ENCODE peak calls at places on chromosomes 1 and 21, in ten cellular contexts. C, V, J, Q, O, A, M, B, Z and K are unnamed samples.

GRCh38 chr1:26166719-26167281 is 2.0 kb downstream of the C1orf232 start:
- DNase-seq in Q (no peak), B (no peak), V (no peak), J (no peak), O (no peak), C (no peak), Z (no peak), M (no peak), A (no peak), K (no peak)

GRCh38 chr1:24299901-24300300 is 19.3 kb upstream of the GRHL3 start:
- DNase-seq in Z (no peak), C (no peak), Q (no peak), M (no peak), V (no peak), A (no peak), O (no peak), J (no peak), B (no peak), K (no peak)

GRCh38 chr1:41540886-41541591 is 56.6 kb upstream of the EDN2 start:
- DNase-seq in C (no peak), V (no peak), A (no peak), J (peak), O (no peak), Z (no peak), B (no peak), Q (peak), M (peak), K (peak)

GRCh38 chr1:47385020-47385419 is 31.1 kb upstream of the FOXE3 start:
- DNase-seq in B (no peak), V (no peak), J (no peak), M (no peak), C (no peak), A (no peak), O (no peak), Z (no peak), Q (no peak), K (no peak)

GRCh38 chr1:78388275-78388674 is 102.5 kb upstream of the PTGFR start:
- DNase-seq in O (no peak), C (no peak), J (no peak), A (no peak), B (no peak), Z (no peak), M (no peak), V (no peak), Q (no peak), K (no peak)

GRCh38 chr1:208189183-208189582 is 55.0 kb downstream of the PLXNA2 start:
- DNase-seq in C (no peak), A (no peak), J (no peak), O (no peak), Q (no peak), B (no peak), M (no peak), V (no peak), Z (no peak), K (no peak)

GRCh38 chr1:196380311-196380710 is 227.9 kb downstream of the KCNT2 start:
- DNase-seq in O (no peak), V (no peak), M (no peak), B (no peak), J (no peak), C (no peak), Z (no peak), A (no peak), Q (no peak), K (no peak)

GRCh38 chr1:4656533-4657140 is 2.2 kb downstream of the AJAP1 start:
- DNase-seq in Q (no peak), M (no peak), V (no peak), B (no peak), Z (no peak), A (no peak), C (no peak), O (no peak), J (no peak), K (no peak)

GRCh38 chr1:1196431-1197187 is 9.8 kb downstream of the TNFRSF18 start:
- DNase-seq in V (no peak), B (no peak), C (peak), Z (no peak), Q (no peak), A (no peak), M (no peak), O (no peak), J (no peak), K (no peak)

GRCh38 chr1:212670301-212670700 is 29.3 kb downstream of the BATF3 start:
- DNase-seq in J (no peak), M (no peak), V (no peak), Q (no peak), A (no peak), O (no peak), B (no peak), Z (peak), C (no peak), K (no peak)

GRCh38 chr21:14403681-14404318 is 20.9 kb upstream of the HSPA13 start:
- DNase-seq in C (no peak), Z (no peak), J (peak), M (peak), B (peak), O (no peak), A (no peak), Q (peak), V (peak), K (no peak)

GRCh38 chr1:36829066-36829465 is 205.2 kb downstream of the GRIK3 start:
- DNase-seq in B (no peak), A (no peak), Z (no peak), C (no peak), V (no peak), Q (no peak), M (no peak), O (no peak), J (no peak), K (no peak)

GRCh38 chr1:79497193-79497773 is 490.8 kb upstream of the ADGRL4 start:
- DNase-seq in C (no peak), Z (no peak), Q (peak), O (no peak), B (peak), J (peak), A (no peak), V (peak), M (peak), K (no peak)

GRCh38 chr1:245988393-245989078 is 518.5 kb downstream of the SMYD3 start:
- DNase-seq in A (no peak), Q (no peak), M (no peak), J (no peak), V (no peak), O (no peak), C (no peak), B (no peak), Z (no peak), K (no peak)

GRCh38 chr1:240000634-240001033 is 91.0 kb upstream of the FMN2 start:
- DNase-seq in V (no peak), M (no peak), J (peak), C (no peak), O (no peak), Z (no peak), Q (peak), A (no peak), B (no peak), K (no peak)

GRCh38 chr21:38945536-38946245 is 140.0 kb downstream of the ETS2 start:
- DNase-seq in M (no peak), J (no peak), O (no peak), V (no peak), Q (peak), C (no peak), Z (no peak), B (no peak), A (no peak), K (no peak)

GRCh38 chr1:81733465-81733864 is 67.3 kb upstream of the ADGRL2 start:
- DNase-seq in J (no peak), M (no peak), Z (no peak), Q (no peak), B (no peak), C (no peak), V (no peak), O (no peak), A (no peak), K (no peak)

GRCh38 chr1:191145834-191146233 is 668.2 kb upstream of the BRINP3 start:
- DNase-seq in C (no peak), Z (no peak), B (no peak), J (no peak), A (no peak), V (no peak), Q (no peak), O (no peak), M (no peak), K (no peak)

GRCh38 chr1:119080586-119080985 is 59.9 kb downstream of the WARS2 start:
- DNase-seq in M (peak), C (no peak), B (no peak), O (no peak), Q (peak), Z (no peak), A (peak), V (no peak), J (peak), K (no peak)

GRCh38 chr1:164226977-164227376 is 332.0 kb upstream of the PBX1 start:
- DNase-seq in C (no peak), B (no peak), Q (no peak), A (no peak), M (no peak), J (no peak), Z (no peak), V (no peak), O (no peak), K (no peak)

GRCh38 chr21:43323244-43324005 is 103.5 kb downstream of the SIK1 start:
- DNase-seq in Z (no peak), J (no peak), C (peak), V (no peak), O (no peak), B (no peak), Q (no peak), A (no peak), M (no peak), K (no peak)

GRCh38 chr1:226979517-226980121 is 39.5 kb downstream of the COQ8A start:
- DNase-seq in O (no peak), Q (no peak), Z (no peak), J (no peak), M (no peak), A (no peak), C (peak), V (no peak), B (no peak), K (no peak)

GRCh38 chr21:34351786-34352241 is 12.0 kb upstream of the KCNE2 start:
- DNase-seq in A (peak), Z (no peak), J (peak), B (peak), O (peak), C (no peak), Q (peak), V (peak), M (no peak), K (no peak)

GRCh38 chr1:234841710-234842231 is 231.8 kb upstream of the IRF2BP2 start:
- DNase-seq in J (peak), O (no peak), M (no peak), A (peak), B (no peak), V (no peak), C (no peak), Z (no peak), Q (peak), K (no peak)

GRCh38 chr1:2275796-2276536 is 47.8 kb downstream of the SKI start:
- DNase-seq in A (no peak), C (peak), J (peak), O (no peak), Q (peak), B (no peak), M (no peak), V (no peak), Z (no peak), K (no peak)

GRCh38 chr1:1620433-1621139 is 5.3 kb downstream of the MIB2 start:
- DNase-seq in B (no peak), J (no peak), O (no peak), M (no peak), Q (no peak), V (no peak), C (peak), A (no peak), Z (no peak), K (no peak)

GRCh38 chr1:28782011-28782410 is 30.0 kb upstream of the OPRD1 start:
- DNase-seq in A (no peak), Z (no peak), J (peak), C (no peak), B (no peak), Q (peak), V (no peak), M (no peak), O (no peak), K (no peak)

GRCh38 chr1:28778021-28778420 is 33.9 kb upstream of the OPRD1 start:
- DNase-seq in Q (no peak), A (no peak), B (no peak), J (no peak), O (no peak), C (no peak), V (no peak), M (no peak), Z (no peak), K (no peak)

GRCh38 chr1:28781305-28781704 is 30.7 kb upstream of the OPRD1 start:
- DNase-seq in B (no peak), Z (no peak), J (no peak), O (no peak), M (no peak), Q (no peak), V (no peak), C (no peak), A (no peak), K (no peak)

GRCh38 chr1:28779751-28780150 is 32.2 kb upstream of the OPRD1 start:
- DNase-seq in J (no peak), C (no peak), B (no peak), M (no peak), A (no peak), Z (no peak), Q (no peak), O (no peak), V (no peak), K (no peak)

GRCh38 chr1:28783363-28783762 is 28.6 kb upstream of the OPRD1 start:
- DNase-seq in B (no peak), M (no peak), Z (no peak), O (no peak), J (no peak), A (no peak), C (no peak), Q (no peak), V (no peak), K (no peak)
- TF ChIP-seq CTCF in B (no peak), M (no peak), Z (no peak), O (no peak), J (no peak), A (no peak), C (no peak), Q (no peak), V (no peak), K (no peak)

GRCh38 chr1:185238447-185238846 is 78.6 kb downstream of the IVNS1ABP start:
- DNase-seq in Z (no peak), V (no peak), A (no peak), C (no peak), M (no peak), O (no peak), B (peak), J (peak), Q (peak), K (no peak)
- TF ChIP-seq CTCF in Z (peak), V (peak), A (peak), C (peak), M (no peak), O (peak), B (peak), J (peak), Q (peak), K (peak)

GRCh38 chr1:11358991-11359390 is 86.0 kb downstream of the UBIAD1 start:
- DNase-seq in A (no peak), O (no peak), B (no peak), V (no peak), J (no peak), Z (no peak), C (no peak), Q (no peak), M (no peak), K (no peak)

GRCh38 chr1:11365744-11366387 is 92.9 kb downstream of the UBIAD1 start:
- DNase-seq in J (no peak), M (no peak), C (no peak), B (no peak), O (no peak), V (no peak), Z (no peak), Q (no peak), A (no peak), K (no peak)

GRCh38 chr1:11364170-11364569 is 91.2 kb downstream of the UBIAD1 start:
- DNase-seq in V (no peak), J (no peak), C (no peak), Z (no peak), A (no peak), O (no peak), M (no peak), Q (no peak), B (no peak), K (no peak)
- TF ChIP-seq CTCF in V (peak), J (no peak), C (no peak), Z (no peak), A (no peak), O (peak), M (peak), Q (no peak), B (peak), K (peak)

DNA sequence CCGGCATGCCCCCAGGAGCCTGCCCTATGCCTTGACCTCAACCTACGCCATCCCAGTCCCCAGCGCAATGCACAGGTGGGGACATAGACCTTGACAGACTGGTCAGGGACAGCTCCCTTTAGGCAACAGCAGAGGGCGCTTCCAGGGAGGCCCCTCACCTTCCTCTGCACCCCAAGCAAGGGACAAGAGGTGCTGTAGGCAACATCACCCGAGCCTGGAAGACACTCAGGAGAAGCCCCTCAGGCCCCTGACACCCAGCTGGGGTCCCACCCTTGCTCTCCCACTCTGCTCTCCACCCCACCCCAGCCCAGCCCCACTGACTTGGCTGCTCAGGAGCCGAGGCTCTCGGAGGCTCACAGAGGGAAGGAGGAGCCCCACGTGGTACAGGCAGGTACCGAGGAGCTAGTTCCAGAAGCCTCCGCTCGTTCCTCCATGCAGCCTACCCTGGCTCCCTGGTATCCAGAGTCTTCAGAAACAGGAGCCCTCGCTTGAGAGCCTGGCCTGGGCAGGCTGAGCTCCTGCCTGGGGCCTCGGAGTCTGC is 2.4 kb upstream of the WNT3A start:
- DNase-seq in Q (no peak), B (peak), Z (peak), A (no peak), C (no peak), V (peak), M (no peak), O (no peak), J (no peak), K (peak)
- TF ChIP-seq CTCF in Q (peak), B (peak), Z (no peak), A (no peak), C (peak), V (peak), M (peak), O (no peak), J (peak), K (no peak)

DNA sequence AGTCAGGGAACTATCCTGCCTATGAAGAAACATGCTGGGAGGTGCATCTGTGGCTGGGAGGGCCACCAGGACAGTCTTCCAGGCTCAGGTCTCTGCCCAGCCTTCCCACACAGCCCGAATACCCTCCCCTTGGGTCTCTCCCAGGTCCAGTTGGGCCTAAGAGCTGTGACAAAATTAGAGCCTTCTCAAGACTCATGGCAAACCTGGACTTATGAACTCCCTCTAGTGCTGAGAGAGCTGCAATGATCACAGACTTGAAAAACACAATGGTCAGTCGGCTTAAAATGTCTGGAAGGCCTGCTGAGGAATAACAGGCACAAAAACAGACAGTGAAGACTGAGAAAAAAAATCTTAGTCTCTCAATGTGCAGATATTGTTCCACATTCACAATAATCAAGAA is 325.1 kb downstream of the BRINP2 start:
- DNase-seq in Q (no peak), M (no peak), J (no peak), C (no peak), Z (no peak), B (no peak), O (no peak), A (no peak), V (no peak), K (no peak)
- TF ChIP-seq CTCF in Q (no peak), M (no peak), J (no peak), C (no peak), Z (no peak), B (no peak), O (no peak), A (no peak), V (no peak), K (no peak)

DNA sequence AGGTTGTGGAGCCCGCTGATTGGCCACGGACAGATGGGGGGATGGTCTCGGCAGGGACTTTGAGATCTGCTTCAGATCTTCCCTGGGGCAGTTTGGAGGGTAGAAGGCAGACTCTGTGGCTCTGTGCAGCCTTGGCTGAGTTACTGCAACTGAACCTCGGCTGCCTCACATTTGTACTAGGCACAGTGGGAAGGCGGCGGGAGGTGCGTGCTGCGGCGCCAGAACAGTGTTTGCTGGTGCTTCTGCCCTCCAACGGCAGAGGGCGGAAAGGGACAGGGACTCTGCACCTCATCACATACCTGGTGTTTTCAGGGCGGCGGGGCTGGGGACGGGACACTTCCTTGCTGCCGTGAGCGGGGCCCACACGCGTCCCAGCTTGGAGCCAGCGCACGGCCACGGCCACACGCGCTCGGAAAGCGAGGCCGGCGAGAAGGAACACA is 26.2 kb downstream of the SLC66A1 start:
- DNase-seq in C (no peak), J (no peak), B (no peak), A (no peak), M (no peak), Z (no peak), O (no peak), Q (peak), V (peak), K (peak)
- TF ChIP-seq CTCF in C (no peak), J (no peak), B (no peak), A (no peak), M (peak), Z (no peak), O (no peak), Q (no peak), V (peak), K (peak)

GRCh38 chr1:30264672-30265025 is 458.7 kb downstream of the MATN1 start:
- DNase-seq in O (no peak), M (no peak), Z (no peak), Q (no peak), C (no peak), B (no peak), A (no peak), V (no peak), J (no peak), K (no peak)

GRCh38 chr1:30263405-30263804 is 460.0 kb downstream of the MATN1 start:
- DNase-seq in Q (no peak), B (no peak), V (no peak), C (no peak), Z (no peak), J (no peak), A (no peak), O (no peak), M (no peak), K (no peak)

GRCh38 chr1:30263888-30264671 is 459.3 kb downstream of the MATN1 start:
- DNase-seq in O (no peak), C (no peak), Q (no peak), B (no peak), V (no peak), J (no peak), A (no peak), M (no peak), Z (no peak), K (no peak)

GRCh38 chr1:30260318-30260717 is 463.1 kb downstream of the MATN1 start:
- DNase-seq in M (no peak), J (no peak), C (no peak), Z (no peak), V (no peak), B (no peak), Q (no peak), A (no peak), O (no peak), K (no peak)

DNA sequence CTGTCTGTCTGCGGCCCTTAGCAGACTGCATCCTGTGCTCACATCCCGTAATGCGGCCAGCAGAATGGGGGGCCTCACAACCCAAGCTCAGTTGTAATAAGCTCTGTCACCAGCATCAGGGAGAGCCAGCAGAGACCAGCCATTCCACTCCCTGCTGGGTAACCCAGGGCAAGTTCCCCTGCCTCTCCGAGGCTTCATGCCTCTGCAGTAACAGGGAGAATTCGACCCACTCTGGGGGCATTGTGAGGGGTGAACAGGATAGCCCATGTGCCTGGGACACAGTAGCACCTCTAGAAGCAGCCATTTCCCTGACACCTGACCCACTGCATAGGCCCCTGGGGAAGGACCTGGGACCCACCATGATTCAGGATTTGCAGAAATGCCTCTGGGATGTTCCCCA is 461.2 kb downstream of the MATN1 start:
- DNase-seq in Q (no peak), O (no peak), B (no peak), A (no peak), V (no peak), C (no peak), M (no peak), J (no peak), Z (no peak), K (no peak)
- TF ChIP-seq CTCF in Q (no peak), O (no peak), B (no peak), A (no peak), V (no peak), C (no peak), M (no peak), J (no peak), Z (no peak), K (no peak)

GRCh38 chr1:55277377-55278130 is 62.4 kb upstream of the USP24 start:
- DNase-seq in A (peak), O (peak), M (peak), C (peak), V (peak), Z (peak), Q (peak), J (peak), B (peak), K (peak)
- TF ChIP-seq CTCF in A (peak), O (peak), M (peak), C (peak), V (peak), Z (peak), Q (peak), J (peak), B (peak), K (peak)